ENCODE peak calls at places on chromosome 15, in seven cellular contexts. X is mammary epithelial cell, S is stomach, Q is tibial nerve, C is body of pancreas, G is astrocyte, N is heart right ventricle. L is an unnamed sample. For H3K27me3 and H3K36me3, the result is how much of the 10 kb centered on the place peaks cover.

GRCh38 chr15:73607405-73607804 is 25.8 kb downstream of the NPTN start:
- DNase-seq in G (no peak), N (no peak), Q (no peak), C (no peak), X (no peak), S (no peak), L (no peak)

GRCh38 chr15:38455096-38455495 is 1.2 kb downstream of the FAM98B start:
- DNase-seq in N (no peak), S (no peak), C (no peak), X (no peak), Q (no peak), G (no peak), L (no peak)

GRCh38 chr15:50116477-50116876 is 2.6 kb downstream of the ATP8B4 start:
- DNase-seq in G (no peak), S (no peak), Q (no peak), C (no peak), N (no peak), X (peak), L (no peak)

GRCh38 chr15:29534378-29534777 is 264.8 kb upstream of the NSMCE3 start:
- DNase-seq in N (no peak), X (no peak), C (peak), S (no peak), G (peak), Q (no peak), L (no peak)

GRCh38 chr15:38558714-38559059 is 5.9 kb downstream of the RASGRP1 start:
- DNase-seq in N (no peak), Q (no peak), G (no peak), C (no peak), X (no peak), S (no peak), L (no peak)

GRCh38 chr15:92898988-92899909 is 875 bp upstream of the CHD2 start:
- DNase-seq in Q (no peak), C (no peak), S (no peak), X (no peak), G (no peak), N (no peak), L (no peak)

GRCh38 chr15:62362608-62363007 is 197.5 kb upstream of the C2CD4B start:
- DNase-seq in G (peak), N (no peak), S (no peak), Q (no peak), C (no peak), X (peak), L (no peak)

GRCh38 chr15:51077565-51078153 is 17.0 kb downstream of the TNFAIP8L3 start:
- DNase-seq in S (peak), Q (peak), X (no peak), N (peak), G (no peak), C (peak), L (no peak)

GRCh38 chr15:49860101-49860500 is 239.3 kb downstream of the DTWD1 start:
- DNase-seq in Q (no peak), X (peak), N (no peak), S (no peak), G (peak), C (no peak), L (no peak)

GRCh38 chr15:62165029-62165792 is at the start of gene C2CD4B:
- DNase-seq in C (peak), X (peak), G (no peak), Q (no peak), N (peak), S (peak), L (no peak)

GRCh38 chr15:74569731-74570070 is 28.7 kb downstream of the ARID3B start:
- DNase-seq in C (no peak), N (no peak), S (no peak), X (no peak), Q (no peak), G (no peak), L (no peak)

GRCh38 chr15:62624541-62625399 is 417.8 kb upstream of the TPM1 start:
- DNase-seq in X (peak), S (no peak), G (peak), C (no peak), Q (no peak), N (peak), L (peak)

GRCh38 chr15:48393650-48394049 is 62.4 kb downstream of the DUT start:
- DNase-seq in S (peak), X (no peak), Q (no peak), G (peak), C (no peak), N (peak), L (no peak)

GRCh38 chr15:82540055-82540983 is at the start of gene RPS17:
- DNase-seq in Q (peak), C (peak), X (peak), G (peak), S (peak), N (peak), L (peak)

GRCh38 chr15:78223396-78224023 is 10.9 kb downstream of the ACSBG1 start:
- DNase-seq in S (no peak), Q (no peak), N (peak), C (no peak), G (no peak), X (no peak), L (no peak)

GRCh38 chr15:39153718-39154117 is 427.2 kb upstream of the THBS1 start:
- DNase-seq in S (no peak), C (no peak), G (no peak), Q (no peak), X (no peak), N (no peak), L (no peak)

GRCh38 chr15:80977627-80978036 is 12.0 kb downstream of the MESD start:
- DNase-seq in X (no peak), C (peak), Q (peak), G (no peak), S (peak), N (peak), L (no peak)

GRCh38 chr15:90930861-90931629 is 1.3 kb downstream of the HDDC3 start:
- DNase-seq in N (no peak), G (no peak), Q (no peak), S (no peak), C (no peak), X (peak), L (no peak)

GRCh38 chr15:22989576-22990477 is 9.7 kb upstream of the CYFIP1 start:
- DNase-seq in G (no peak), Q (no peak), N (no peak), X (peak), C (peak), S (peak), L (no peak)

GRCh38 chr15:38117781-38118180 is 134.9 kb upstream of the SPRED1 start:
- DNase-seq in X (no peak), G (no peak), C (no peak), S (no peak), N (no peak), Q (no peak), L (no peak)

GRCh38 chr15:51888593-51889195 is 59.2 kb downstream of the TMOD3 start:
- DNase-seq in X (no peak), N (no peak), S (no peak), G (no peak), C (no peak), Q (no peak), L (no peak)

GRCh38 chr15:64749167-64749566 is 26.2 kb downstream of the RBPMS2 start:
- DNase-seq in C (no peak), Q (no peak), S (no peak), X (peak), N (no peak), G (peak), L (peak)

GRCh38 chr15:74799843-74800558 is 12.6 kb upstream of the LMAN1L start:
- DNase-seq in G (no peak), S (peak), X (peak), C (peak), Q (peak), N (peak), L (no peak)

DNA sequence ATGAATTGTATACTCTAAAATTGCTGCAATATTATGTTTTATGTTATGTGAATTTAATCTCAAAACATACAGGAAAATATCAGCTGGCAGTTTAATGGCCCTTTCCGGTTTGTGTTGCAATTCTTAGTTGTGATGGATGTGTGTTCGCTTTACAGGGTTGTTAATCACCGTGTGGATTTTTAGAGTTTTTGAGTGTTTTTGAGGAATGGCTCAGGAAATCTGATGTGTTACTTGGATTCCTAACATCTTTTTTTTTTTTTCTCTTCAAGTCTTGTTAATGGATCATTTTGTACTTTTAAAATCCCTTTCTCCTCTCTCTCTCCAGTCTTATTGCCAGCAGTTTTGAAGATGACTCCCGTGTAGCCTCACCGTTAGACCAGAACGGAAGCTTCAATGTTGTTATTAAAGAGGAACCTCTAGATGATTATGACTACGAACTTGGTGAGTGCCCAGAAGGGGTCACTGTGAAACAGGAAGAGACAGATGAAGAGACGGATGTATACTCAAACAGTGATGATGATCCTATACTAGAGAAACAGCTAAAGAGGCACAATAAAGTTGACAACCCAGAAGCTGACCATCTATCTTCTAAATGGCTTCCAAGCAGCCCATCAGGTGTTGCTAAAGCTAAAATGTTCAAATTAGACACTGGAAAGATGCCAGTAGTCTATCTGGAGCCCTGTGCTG is 35.7 kb downstream of the MGA start:
- DNase-seq in N (peak), X (peak), Q (no peak), C (no peak), G (peak), S (no peak), L (no peak)
- TF ChIP-seq CTCF in N (no peak), X (peak), Q (no peak), C (no peak), G (peak), S (no peak), L (peak)

GRCh38 chr15:88266170-88266569 is 9.6 kb upstream of the NTRK3 start:
- DNase-seq in X (no peak), S (no peak), G (no peak), C (no peak), Q (no peak), N (no peak), L (no peak)

GRCh38 chr15:88264622-88265021 is 8.1 kb upstream of the NTRK3 start:
- DNase-seq in X (no peak), C (no peak), S (no peak), G (no peak), N (no peak), Q (no peak), L (no peak)

GRCh38 chr15:88258021-88258641 is 1.6 kb upstream of the NTRK3 start:
- DNase-seq in G (no peak), X (no peak), N (peak), Q (no peak), C (peak), S (no peak), L (no peak)

GRCh38 chr15:88257311-88257901 is 867 bp upstream of the NTRK3 start:
- DNase-seq in S (no peak), Q (no peak), X (no peak), C (no peak), G (no peak), N (no peak), L (no peak)

GRCh38 chr15:88262064-88262463 is 5.5 kb upstream of the NTRK3 start:
- DNase-seq in G (no peak), N (no peak), C (no peak), X (no peak), S (no peak), Q (no peak), L (no peak)
- H3K27me3 ChIP-seq in G (under half), N (under half), C (under half), X (under half), S (under half), Q (under half), L (under half)

DNA sequence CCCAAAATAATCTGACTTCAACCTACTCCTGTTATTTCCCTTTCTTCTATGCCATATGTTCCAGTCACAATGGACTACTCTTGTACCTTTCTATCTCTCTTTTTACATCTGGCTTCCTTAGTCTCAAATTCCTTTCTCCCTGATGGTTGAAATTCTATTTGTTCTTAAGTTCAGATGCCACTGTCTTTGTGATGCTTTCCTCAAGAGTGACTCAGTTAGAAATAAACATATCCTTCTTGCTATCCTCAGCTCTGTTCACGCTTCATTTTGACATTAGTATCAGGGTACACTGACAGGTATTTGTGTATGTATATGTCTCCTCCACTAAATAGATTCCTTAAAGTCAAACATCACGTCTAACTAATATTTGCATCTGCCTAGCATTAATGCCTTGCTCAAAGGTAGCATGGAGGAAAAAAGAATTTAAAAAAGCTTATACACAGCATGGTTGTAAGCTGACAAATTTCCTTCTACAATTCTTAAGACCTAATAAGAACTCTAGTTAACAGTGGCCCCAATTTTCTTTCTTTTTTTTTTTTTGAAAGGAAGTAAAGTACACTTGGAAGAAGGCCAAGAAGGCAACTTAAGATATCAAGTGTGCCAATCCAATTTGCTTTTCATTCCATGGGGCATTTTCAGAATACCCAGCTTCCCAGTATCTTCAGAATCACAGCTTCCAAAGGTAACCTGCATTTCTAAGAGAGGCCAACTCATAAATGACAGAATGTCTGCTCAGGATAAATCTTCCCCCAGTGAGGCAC is 58.0 kb downstream of the CHAC1 start:
- DNase-seq in G (no peak), C (no peak), S (no peak), Q (no peak), N (no peak), X (no peak), L (no peak)
- H3K36me3 ChIP-seq in G (under half), C (under half), S (under half), Q (under half), N (under half), X (under half), L (under half)

GRCh38 chr15:31366169-31366734 is 39.6 kb downstream of the KLF13 start:
- DNase-seq in S (no peak), Q (peak), N (peak), G (no peak), X (peak), C (peak), L (no peak)
- TF ChIP-seq CTCF in S (no peak), Q (no peak), N (peak), G (no peak), X (peak), C (no peak), L (no peak)

GRCh38 chr15:66842710-66843441 is 140.8 kb downstream of the SMAD6 start:
- DNase-seq in Q (peak), G (peak), C (peak), N (peak), S (peak), X (no peak), L (no peak)

GRCh38 chr15:66841953-66842681 is 140.1 kb downstream of the SMAD6 start:
- DNase-seq in N (peak), G (peak), C (peak), Q (peak), X (peak), S (peak), L (peak)

GRCh38 chr15:66844747-66845145 is 142.7 kb downstream of the SMAD6 start:
- DNase-seq in X (no peak), G (no peak), Q (no peak), N (no peak), C (no peak), S (no peak), L (no peak)

GRCh38 chr15:66844041-66844746 is 142.2 kb downstream of the SMAD6 start:
- DNase-seq in N (no peak), C (no peak), X (no peak), Q (no peak), S (no peak), G (no peak), L (no peak)

DNA sequence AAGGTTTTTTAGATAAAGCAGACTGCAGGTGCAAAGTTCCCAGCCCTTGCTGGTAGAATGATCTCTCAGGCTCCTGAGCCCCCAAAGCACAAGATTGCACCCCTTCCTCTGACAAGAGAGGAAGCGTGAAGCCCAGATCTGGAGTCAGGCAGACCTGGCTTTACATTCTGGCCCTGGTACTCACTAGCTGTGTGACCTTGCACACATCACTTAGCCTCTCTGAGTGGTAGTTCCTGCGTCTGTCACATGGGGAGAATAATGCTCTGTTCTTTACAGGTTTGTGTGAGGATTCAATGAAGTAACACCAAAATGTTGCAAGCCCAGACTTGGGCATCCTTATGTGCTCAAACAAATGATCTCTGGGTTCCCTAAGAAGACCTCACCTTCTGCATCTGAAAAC is 141.5 kb downstream of the SMAD6 start:
- DNase-seq in C (no peak), N (no peak), X (no peak), G (no peak), S (no peak), Q (no peak), L (no peak)
- H3K27me3 ChIP-seq in C (under half), N (under half), X (under half), G (under half), S (under half), Q (under half), L (under half)

GRCh38 chr15:42427429-42428223 is 63.3 kb downstream of the ZNF106 start:
- DNase-seq in C (no peak), N (no peak), Q (no peak), S (no peak), G (peak), X (peak), L (no peak)
- H3K36me3 ChIP-seq in C (under half), N (under half), Q (under half), S (half or more), G (under half), X (under half), L (under half)